ENCODE peak calls at places on chromosomes 13 and 19, in eight cellular contexts. L is activated CD8-positive, alpha-beta memory T cell treated with anti-CD3 and anti-CD28 coated beads, Interleukin-2, amount 50 U/mL, for 4 hours; B is tibial artery; Y is stimulated activated CD8-positive, alpha-beta memory T cell treated with anti-CD3 and anti-CD28 coated beads, Interleukin-4, amount 100 ng/mL, for 4 hours; I is nucleus accumbens; W is globus pallidus; H is body of pancreas; K is activated CD4-positive, alpha-beta T cell treated with anti-CD3 and anti-CD28 coated beads for 1 hour. X is an unnamed sample.
A peak's percentile ranks its signal among the peaks of the same experiment; 100 is the strongest.

GRCh38 chr19:23365222-23365621 is 30.0 kb downstream of the ZNF91 start:
- DNase-seq in I (no peak), H (no peak), Y (no peak), L (no peak), B (no peak), K (no peak), W (no peak), X (no peak)

GRCh38 chr13:81394605-81395004 is 1053.7 kb upstream of the SPRY2 start:
- DNase-seq in K (no peak), L (no peak), Y (no peak), W (no peak), H (no peak), B (no peak), I (no peak), X (no peak)

GRCh38 chr13:31441804-31442487 is 242.2 kb downstream of the B3GLCT start:
- DNase-seq in W (no peak), K (no peak), H (peak; percentile 28), L (no peak), I (no peak), B (peak; percentile 66), Y (no peak), X (no peak)

GRCh38 chr19:7855426-7856276 is 18.5 kb downstream of the PRR36 start:
- DNase-seq in Y (no peak), B (no peak), K (no peak), L (no peak), W (no peak), H (no peak), I (no peak), X (no peak)

GRCh38 chr19:28963481-28964245 is 249.3 kb downstream of the UQCRFS1 start:
- DNase-seq in I (no peak), K (no peak), H (no peak), Y (no peak), L (no peak), W (no peak), B (no peak), X (no peak)

GRCh38 chr13:40617801-40618356 is 48.6 kb downstream of the FOXO1 start:
- DNase-seq in K (no peak), H (no peak), B (no peak), L (no peak), W (no peak), I (no peak), Y (no peak), X (no peak)

GRCh38 chr19:40503300-40503699 is 36.5 kb downstream of the SPTBN4 start:
- DNase-seq in L (no peak), H (peak; percentile 24), W (no peak), I (peak; percentile 46), K (no peak), B (no peak), Y (no peak), X (no peak)

GRCh38 chr19:2795827-2796658 is 10.7 kb downstream of the THOP1 start:
- DNase-seq in Y (no peak), K (no peak), W (no peak), I (no peak), H (no peak), B (no peak), L (no peak), X (no peak)

GRCh38 chr19:8731428-8732169 is 10.2 kb downstream of the OR2Z1 start:
- DNase-seq in I (no peak), B (no peak), H (no peak), Y (no peak), K (no peak), L (no peak), W (no peak), X (peak; percentile 11)

GRCh38 chr13:110302986-110303385 is 4.0 kb downstream of the COL4A1 start:
- DNase-seq in L (no peak), B (no peak), Y (no peak), I (no peak), W (no peak), H (no peak), K (no peak), X (no peak)

GRCh38 chr13:97043302-97043701 is 49.0 kb upstream of the OXGR1 start:
- DNase-seq in I (no peak), Y (no peak), B (no peak), H (no peak), W (no peak), K (no peak), L (no peak), X (no peak)

GRCh38 chr19:4059931-4060620 is 6.6 kb downstream of the ZBTB7A start:
- DNase-seq in W (no peak), Y (peak; percentile 68), K (no peak), L (peak; percentile 69), H (peak; percentile 44), B (peak; percentile 82), I (no peak), X (no peak)

GRCh38 chr13:99983401-99984133 is 2.0 kb downstream of the ZIC2 start:
- DNase-seq in H (no peak), B (no peak), I (no peak), K (no peak), W (no peak), L (no peak), Y (no peak), X (peak; percentile 51)

GRCh38 chr19:2716722-2717637 is 4.2 kb downstream of the DIRAS1 start:
- DNase-seq in B (no peak), Y (no peak), I (no peak), L (no peak), H (no peak), W (no peak), K (no peak), X (no peak)

GRCh38 chr13:32298695-32299094 is 16.5 kb downstream of the ZAR1L start:
- DNase-seq in I (no peak), B (no peak), W (no peak), Y (no peak), L (no peak), K (no peak), H (no peak), X (no peak)

GRCh38 chr19:55276720-55277430 is 3.0 kb downstream of the HSPBP1 start:
- DNase-seq in L (no peak), Y (no peak), H (no peak), I (no peak), B (no peak), K (no peak), W (no peak), X (no peak)

X was measured in KBM-7.